ENCODE peak calls at places on chromosomes 1 and 21, in nine cellular contexts. U, A, K, O, P, M, G, C and B are unnamed samples.

GRCh38 chr1:85628791-85629531 is 48.4 kb downstream of the CCN1 start:
- DNase-seq in O (peak; percentile 78), P (no peak), A (no peak), C (peak; percentile 40), K (no peak), U (peak; percentile 72), M (peak; percentile 62), G (no peak), B (no peak)

GRCh38 chr1:117534995-117535467 is 70.8 kb upstream of the TENT5C start:
- DNase-seq in K (peak; percentile 63), C (peak; percentile 27), U (no peak), M (peak; percentile 35), A (no peak), O (peak; percentile 65), P (peak; percentile 18), G (peak; percentile 61), B (peak; percentile 47)

GRCh38 chr1:48216941-48217340 is 5.6 kb upstream of the SLC5A9 start:
- DNase-seq in U (no peak), K (no peak), P (no peak), C (no peak), M (no peak), G (no peak), O (no peak), A (no peak), B (no peak)

GRCh38 chr1:116504308-116505156 is 66.3 kb downstream of the CD58 start:
- DNase-seq in C (peak; percentile 67), K (peak; percentile 94), U (peak; percentile 89), G (peak; percentile 74), O (peak; percentile 60), P (peak; percentile 74), A (peak; percentile 65), M (no peak), B (peak; percentile 56)

GRCh38 chr1:216183007-216183406 is 240.2 kb downstream of the USH2A start:
- DNase-seq in P (no peak), A (no peak), C (no peak), M (no peak), G (no peak), O (no peak), K (no peak), U (no peak), B (no peak)

GRCh38 chr1:234866007-234866866 is 256.3 kb upstream of the IRF2BP2 start:
- DNase-seq in P (no peak), G (no peak), O (peak; percentile 50), M (peak; percentile 61), K (peak; percentile 54), A (peak; percentile 71), C (peak; percentile 58), U (peak; percentile 52), B (no peak)

GRCh38 chr1:166857995-166858394 is 18.1 kb downstream of the TADA1 start:
- DNase-seq in U (no peak), O (no peak), M (no peak), P (no peak), G (no peak), A (no peak), K (no peak), C (no peak), B (no peak)

GRCh38 chr1:3034728-3035610 is 13.7 kb downstream of the ACTRT2 start:
- DNase-seq in C (no peak), U (no peak), O (no peak), K (peak; percentile 46), M (no peak), P (no peak), G (no peak), A (peak; percentile 37), B (no peak)

GRCh38 chr1:2304921-2305681 is 77.0 kb downstream of the SKI start:
- DNase-seq in P (no peak), G (no peak), C (no peak), M (no peak), O (no peak), A (no peak), U (no peak), K (no peak), B (no peak)

GRCh38 chr1:186899577-186899976 is 70.8 kb downstream of the PLA2G4A start:
- DNase-seq in K (no peak), A (no peak), P (no peak), C (no peak), O (no peak), U (no peak), M (no peak), G (no peak), B (no peak)

GRCh38 chr1:53543771-53544695 is 84.8 kb downstream of the DMRTB1 start:
- DNase-seq in M (no peak), U (peak; percentile 30), C (no peak), G (no peak), P (no peak), A (peak; percentile 12), O (no peak), K (peak; percentile 59), B (no peak)

GRCh38 chr1:42933060-42933586 is 25.5 kb downstream of the SLC2A1 start:
- DNase-seq in G (no peak), A (no peak), P (no peak), U (no peak), K (no peak), O (no peak), C (no peak), M (no peak), B (peak; percentile 18)

GRCh38 chr1:59707216-59707615 is 107.5 kb upstream of the HOOK1 start:
- DNase-seq in U (no peak), G (no peak), C (peak; percentile 24), A (no peak), M (peak; percentile 12), O (no peak), K (no peak), P (no peak), B (no peak)

GRCh38 chr1:59570524-59570923 is 244.2 kb upstream of the HOOK1 start:
- DNase-seq in C (peak; percentile 42), O (no peak), U (no peak), A (no peak), P (no peak), K (no peak), M (no peak), G (peak; percentile 52), B (peak; percentile 31)

GRCh38 chr1:66393586-66394334 is 140.2 kb upstream of the SGIP1 start:
- DNase-seq in U (peak; percentile 55), G (no peak), P (no peak), C (no peak), K (no peak), O (no peak), A (no peak), M (no peak), B (no peak)

GRCh38 chr1:153537376-153537730 is 1.6 kb upstream of the S100A6 start:
- DNase-seq in C (no peak), G (no peak), A (peak; percentile 48), O (no peak), K (peak; percentile 73), U (no peak), M (no peak), P (no peak), B (no peak)

GRCh38 chr1:6588128-6588892 is 8.5 kb downstream of the ZBTB48 start:
- DNase-seq in M (no peak), P (no peak), O (no peak), K (no peak), G (no peak), A (no peak), U (peak; percentile 76), C (no peak), B (no peak)

GRCh38 chr1:157390646-157391045 is 161.7 kb downstream of the FCRL5 start:
- DNase-seq in P (no peak), U (no peak), G (no peak), C (no peak), A (no peak), O (no peak), K (no peak), M (no peak), B (no peak)

GRCh38 chr1:152247316-152247715 is 23.3 kb upstream of the HRNR start:
- DNase-seq in K (no peak), A (no peak), P (no peak), U (no peak), O (no peak), M (no peak), G (no peak), C (no peak), B (no peak)

GRCh38 chr1:40044065-40044575 is 3.6 kb downstream of the CAP1 start:
- DNase-seq in M (no peak), P (no peak), A (no peak), K (no peak), U (no peak), G (no peak), C (no peak), O (no peak), B (no peak)
- H3K36me3 ChIP-seq in M (peaks cover 10% of the 10 kb centered on the region), P (peaks cover 25% of the 10 kb centered on the region), A (no peaks in the 10 kb centered on the region), K (no peaks in the 10 kb centered on the region), U (peaks cover 25% of the 10 kb centered on the region), G (peaks cover 6% of the 10 kb centered on the region), C (no peaks in the 10 kb centered on the region), O (no peaks in the 10 kb centered on the region), B (no peaks in the 10 kb centered on the region)

DNA sequence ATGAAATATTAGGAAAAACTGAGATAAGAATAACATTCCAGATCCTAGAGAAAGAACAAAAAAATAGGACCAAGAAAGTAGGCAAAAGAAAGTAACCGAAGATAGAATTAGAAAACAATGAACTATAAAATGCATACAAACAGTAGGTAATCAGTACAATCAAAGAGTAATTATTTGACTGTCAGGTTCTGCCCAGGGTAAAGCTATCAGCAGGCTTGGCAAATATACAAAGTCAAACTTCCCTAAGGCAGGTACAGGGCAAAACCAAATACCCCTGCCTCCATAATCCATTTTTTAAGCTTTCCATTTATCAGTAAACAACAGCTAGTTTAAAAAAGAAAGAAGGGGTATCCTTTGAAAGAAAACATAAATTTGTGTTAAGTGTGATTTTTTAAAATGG is 44.4 kb downstream of the TESK2 start:
- DNase-seq in M (no peak), P (no peak), U (no peak), K (no peak), A (no peak), O (no peak), G (no peak), C (no peak), B (no peak)
- H3K36me3 ChIP-seq in M (no peaks in the 10 kb centered on the region), P (no peaks in the 10 kb centered on the region), U (no peaks in the 10 kb centered on the region), K (no peaks in the 10 kb centered on the region), A (no peaks in the 10 kb centered on the region), O (no peaks in the 10 kb centered on the region), G (no peaks in the 10 kb centered on the region), C (no peaks in the 10 kb centered on the region), B (no peaks in the 10 kb centered on the region)

DNA sequence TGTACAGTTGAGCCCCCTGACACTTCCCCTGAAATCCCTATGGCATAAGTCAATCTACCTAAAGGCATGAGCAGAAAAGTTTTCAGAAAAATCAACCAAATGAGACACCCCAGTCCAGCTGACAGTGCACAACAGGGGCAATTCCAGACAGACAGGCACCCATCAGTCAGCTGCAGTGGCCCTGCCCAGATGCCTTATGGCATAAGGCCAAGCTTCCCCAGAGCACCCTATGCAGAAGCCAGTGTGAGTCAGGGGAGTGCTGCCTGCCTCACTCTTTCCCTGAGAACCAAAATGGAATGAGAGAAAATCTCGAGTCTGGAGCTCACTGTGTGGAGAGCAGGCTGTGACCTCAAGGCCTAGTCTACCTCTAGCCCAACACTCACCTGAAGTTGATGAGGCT is 38.1 kb downstream of the MRAP start:
- DNase-seq in M (no peak), P (no peak), G (no peak), U (no peak), O (no peak), K (no peak), A (no peak), C (no peak), B (no peak)
- H3K36me3 ChIP-seq in M (peaks cover 70% of the 10 kb centered on the region), P (peaks cover 86% of the 10 kb centered on the region), G (peaks cover 45% of the 10 kb centered on the region), U (peaks cover 97% of the 10 kb centered on the region), O (peaks cover 96% of the 10 kb centered on the region), K (no peaks in the 10 kb centered on the region), A (no peaks in the 10 kb centered on the region), C (peaks cover 1% of the 10 kb centered on the region), B (peaks cover 4% of the 10 kb centered on the region)

DNA sequence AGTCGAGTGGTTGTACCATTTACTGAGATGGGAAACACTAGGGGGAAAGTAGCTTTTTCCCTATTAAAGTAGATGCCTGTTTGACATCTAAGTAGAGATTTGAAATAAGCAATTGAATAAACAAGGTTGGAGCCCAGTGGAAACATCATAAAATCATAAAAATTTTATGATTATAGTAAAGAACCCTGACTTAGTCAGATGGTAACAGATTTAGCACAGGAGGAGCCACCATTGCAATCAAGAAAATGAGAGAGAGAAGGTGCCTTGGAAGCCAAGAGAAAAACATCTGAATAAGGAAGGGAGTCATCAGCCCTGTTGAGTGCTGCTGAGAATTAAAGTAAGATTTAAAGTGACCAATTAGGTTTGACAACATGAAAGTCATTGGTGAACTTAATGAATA is 49.8 kb downstream of the SMG7 start:
- DNase-seq in C (no peak), K (no peak), P (no peak), U (no peak), O (no peak), M (no peak), A (no peak), G (no peak), B (no peak)
- H3K36me3 ChIP-seq in C (no peaks in the 10 kb centered on the region), K (peaks cover 7% of the 10 kb centered on the region), P (peaks cover 61% of the 10 kb centered on the region), U (peaks cover 71% of the 10 kb centered on the region), O (peaks cover 78% of the 10 kb centered on the region), M (peaks cover 29% of the 10 kb centered on the region), A (no peaks in the 10 kb centered on the region), G (peaks cover 22% of the 10 kb centered on the region), B (peaks cover 9% of the 10 kb centered on the region)